ENCODE peak calls at places on chromosomes 5 and 9, in five cellular contexts. E, P, R, O and N are unnamed samples. For H3K9me3, the result is how much of the 10 kb centered on the place peaks cover.

GRCh38 chr5:146336197-146336596 is 2.4 kb upstream of the POU4F3 start:
- DNase-seq in R (no peak), E (no peak), O (no peak), P (no peak), N (no peak)

GRCh38 chr5:127697894-127698600 is 5.1 kb upstream of the CCDC192 start:
- DNase-seq in E (no peak), O (no peak), R (peak), P (no peak), N (peak)

GRCh38 chr5:150434502-150434901 is 15.0 kb downstream of the RPS14 start:
- DNase-seq in P (no peak), E (no peak), O (no peak), R (peak), N (peak)

GRCh38 chr9:4579011-4579410 is 83.1 kb upstream of the PLPP6 start:
- DNase-seq in O (no peak), E (no peak), R (no peak), P (no peak), N (no peak)

GRCh38 chr9:118418887-118419620 is 714.9 kb downstream of the TLR4 start:
- DNase-seq in P (no peak), R (peak), O (no peak), E (no peak), N (peak)

GRCh38 chr5:142608094-142608493 is 77.8 kb downstream of the FGF1 start:
- DNase-seq in E (no peak), O (no peak), R (no peak), P (no peak), N (no peak)

GRCh38 chr5:111984044-111984443 is 227.1 kb upstream of the NREP start:
- DNase-seq in E (peak), P (no peak), R (peak), O (no peak), N (no peak)

GRCh38 chr5:59786271-59786805 is 107.2 kb downstream of the PDE4D start:
- DNase-seq in P (no peak), O (no peak), E (no peak), R (peak), N (peak)

GRCh38 chr9:78994476-78994875 is 577.3 kb upstream of the TLE4 start:
- DNase-seq in P (no peak), R (no peak), E (no peak), O (no peak), N (no peak)

GRCh38 chr5:98402130-98402529 is 371.3 kb upstream of the RGMB start:
- DNase-seq in R (peak), O (no peak), P (no peak), E (no peak), N (no peak)

GRCh38 chr5:174056064-174056842 is 10.7 kb downstream of the NSG2 start:
- DNase-seq in R (no peak), E (peak), O (no peak), P (no peak), N (peak)

GRCh38 chr9:32385135-32385884 is 867 bp downstream of the ACO1 start:
- DNase-seq in E (no peak), R (no peak), P (no peak), O (no peak), N (no peak)

GRCh38 chr9:4792054-4792571 is 631 bp upstream of the RCL1 start:
- DNase-seq in R (no peak), P (no peak), O (no peak), E (no peak), N (no peak)

GRCh38 chr9:95503369-95503768 is 13.4 kb downstream of the PTCH1 start:
- DNase-seq in E (no peak), O (no peak), P (no peak), R (no peak), N (no peak)

GRCh38 chr9:95505676-95506437 is 10.9 kb downstream of the PTCH1 start:
- DNase-seq in E (peak), P (no peak), R (peak), O (no peak), N (peak)

GRCh38 chr9:95505072-95505471 is 11.7 kb downstream of the PTCH1 start:
- DNase-seq in O (no peak), E (no peak), P (no peak), R (no peak), N (no peak)

GRCh38 chr9:95506438-95506691 is 10.4 kb downstream of the PTCH1 start:
- DNase-seq in P (no peak), O (no peak), R (peak), E (peak), N (peak)

DNA sequence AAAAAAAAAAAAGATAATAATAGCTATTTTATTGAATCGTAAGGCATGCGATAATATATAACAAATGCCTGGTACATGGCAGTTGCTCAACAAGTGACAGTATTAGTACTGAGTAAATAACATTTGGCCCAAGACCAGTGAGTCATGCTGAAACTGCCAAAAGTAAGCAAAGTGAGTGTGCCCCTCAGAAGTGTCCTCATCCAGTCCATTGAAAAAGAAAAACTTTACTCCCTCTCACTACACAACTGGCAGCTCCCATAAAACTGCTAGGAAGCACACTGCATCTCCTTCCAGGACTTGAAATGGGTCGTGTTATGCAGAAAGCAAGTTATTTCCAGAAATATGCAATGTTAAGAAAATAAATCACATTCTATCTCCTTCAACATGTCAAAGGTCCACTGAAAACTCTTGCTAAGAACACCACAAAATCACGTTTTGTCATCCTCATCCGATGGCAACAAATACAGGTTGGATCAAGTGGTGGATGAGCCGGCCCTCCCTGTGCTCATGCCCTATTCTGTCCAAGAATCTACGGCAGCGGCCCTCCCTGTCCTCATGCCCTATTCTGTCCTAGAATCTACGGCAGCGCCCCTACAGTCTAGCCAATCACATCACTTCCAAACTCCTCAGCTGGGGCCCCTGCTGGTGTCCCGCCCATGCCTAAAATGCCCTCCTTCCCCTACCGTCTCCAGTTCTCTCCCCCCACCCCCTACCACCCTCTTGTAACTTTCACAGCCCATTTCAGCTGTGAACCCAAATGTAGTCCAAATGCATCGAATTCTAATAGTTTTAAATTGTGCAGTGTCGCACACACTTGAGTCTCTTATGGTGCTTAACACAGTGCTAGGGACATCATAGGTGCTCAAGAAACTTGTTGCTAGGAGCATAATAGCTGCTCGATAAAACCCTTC is 12.5 kb downstream of the PTCH1 start:
- DNase-seq in E (peak), O (no peak), P (peak), R (peak), N (peak)
- H3K4me3 ChIP-seq in E (no peak), O (no peak), P (peak), R (no peak), N (no peak)

GRCh38 chr9:11144750-11145149 is 531.9 kb upstream of the PTPRD start:
- DNase-seq in R (no peak), E (no peak), P (no peak), O (no peak), N (no peak)
- H3K9me3 ChIP-seq in R (under half), E (under half), P (under half), O (under half), N (under half)

DNA sequence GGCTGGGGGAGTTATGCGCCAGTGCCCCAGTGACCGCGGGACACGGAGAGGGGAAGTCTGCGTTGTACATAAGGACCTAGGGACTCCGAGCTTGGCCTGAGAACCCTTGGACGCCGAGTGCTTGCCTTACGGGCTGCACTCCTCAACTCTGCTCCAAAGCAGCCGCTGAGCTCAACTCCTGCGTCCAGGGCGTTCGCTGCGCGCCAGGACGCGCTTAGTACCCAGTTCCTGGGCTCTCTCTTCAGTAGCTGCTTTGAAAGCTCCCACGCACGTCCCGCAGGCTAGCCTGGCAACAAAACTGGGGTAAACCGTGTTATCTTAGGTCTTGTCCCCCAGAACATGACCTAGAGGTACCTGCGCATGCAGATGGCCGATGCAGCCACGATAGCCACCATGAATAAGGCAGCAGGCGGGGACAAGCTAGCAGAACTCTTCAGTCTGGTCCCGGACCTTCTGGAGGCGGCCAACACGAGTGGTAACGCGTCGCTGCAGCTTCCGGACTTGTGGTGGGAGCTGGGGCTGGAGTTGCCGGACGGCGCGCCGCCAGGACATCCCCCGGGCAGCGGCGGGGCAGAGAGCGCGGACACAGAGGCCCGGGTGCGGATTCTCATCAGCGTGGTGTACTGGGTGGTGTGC is at the start of gene RXFP3:
- DNase-seq in O (no peak), R (no peak), E (no peak), P (no peak), N (peak)
- H3K4me3 ChIP-seq in O (no peak), R (peak), E (peak), P (peak), N (no peak)

GRCh38 chr9:92986175-92987110 is 39.1 kb downstream of the FGD3 start:
- DNase-seq in O (peak), E (no peak), P (no peak), R (no peak), N (no peak)

GRCh38 chr9:92980085-92980745 is 32.9 kb downstream of the FGD3 start:
- DNase-seq in P (no peak), O (no peak), R (peak), E (no peak), N (peak)

GRCh38 chr9:92984976-92985375 is 37.7 kb downstream of the FGD3 start:
- DNase-seq in R (no peak), O (no peak), E (no peak), P (no peak), N (no peak)

GRCh38 chr9:92982130-92982529 is 34.8 kb downstream of the FGD3 start:
- DNase-seq in P (no peak), O (no peak), E (no peak), R (no peak), N (no peak)

DNA sequence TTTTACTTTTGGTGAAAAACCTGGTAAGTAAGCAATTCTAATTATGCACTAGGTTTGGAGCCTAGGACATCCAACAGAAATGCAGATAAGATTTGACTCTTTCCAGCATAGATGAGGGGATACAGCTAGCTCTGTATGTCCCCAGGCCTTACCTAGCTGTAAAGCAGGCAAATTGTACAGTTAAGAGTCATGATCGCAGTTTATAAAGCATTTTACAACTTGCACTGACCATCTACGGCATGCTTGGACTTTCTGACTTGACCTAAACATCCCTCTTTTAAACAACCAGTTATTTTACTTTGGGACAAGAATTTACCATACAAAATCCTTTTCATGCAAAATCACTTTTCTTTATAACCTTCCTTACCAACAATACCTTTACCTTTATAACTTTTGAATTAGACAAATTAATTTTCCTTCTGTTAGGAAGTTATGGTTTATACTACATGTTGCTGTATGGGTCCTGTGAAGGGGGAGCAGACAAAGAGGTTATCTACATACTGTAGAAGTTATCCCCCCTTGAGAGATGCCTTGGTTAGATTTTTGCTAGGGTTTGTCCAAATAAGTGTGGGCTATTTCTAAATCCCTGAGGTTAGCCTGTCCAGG is 36.8 kb downstream of the FGD3 start:
- DNase-seq in P (no peak), R (peak), E (no peak), O (no peak), N (no peak)
- H3K9me3 ChIP-seq in P (under half), R (under half), E (under half), O (under half), N (under half)

GRCh38 chr5:68432682-68433081 is 217.1 kb downstream of the PIK3R1 start:
- DNase-seq in E (peak), O (peak), P (no peak), R (no peak), N (no peak)

GRCh38 chr5:68436686-68437520 is 221.3 kb downstream of the PIK3R1 start:
- DNase-seq in O (no peak), E (no peak), P (no peak), R (no peak), N (no peak)

GRCh38 chr5:68435611-68436010 is 220.1 kb downstream of the PIK3R1 start:
- DNase-seq in O (no peak), P (no peak), E (peak), R (no peak), N (no peak)

GRCh38 chr5:68431601-68432337 is 216.2 kb downstream of the PIK3R1 start:
- DNase-seq in E (no peak), O (no peak), R (no peak), P (no peak), N (no peak)

GRCh38 chr5:68433921-68434879 is 218.6 kb downstream of the PIK3R1 start:
- DNase-seq in R (peak), E (peak), O (peak), P (peak), N (peak)
- H3K4me3 ChIP-seq in R (no peak), E (peak), O (no peak), P (no peak), N (no peak)

DNA sequence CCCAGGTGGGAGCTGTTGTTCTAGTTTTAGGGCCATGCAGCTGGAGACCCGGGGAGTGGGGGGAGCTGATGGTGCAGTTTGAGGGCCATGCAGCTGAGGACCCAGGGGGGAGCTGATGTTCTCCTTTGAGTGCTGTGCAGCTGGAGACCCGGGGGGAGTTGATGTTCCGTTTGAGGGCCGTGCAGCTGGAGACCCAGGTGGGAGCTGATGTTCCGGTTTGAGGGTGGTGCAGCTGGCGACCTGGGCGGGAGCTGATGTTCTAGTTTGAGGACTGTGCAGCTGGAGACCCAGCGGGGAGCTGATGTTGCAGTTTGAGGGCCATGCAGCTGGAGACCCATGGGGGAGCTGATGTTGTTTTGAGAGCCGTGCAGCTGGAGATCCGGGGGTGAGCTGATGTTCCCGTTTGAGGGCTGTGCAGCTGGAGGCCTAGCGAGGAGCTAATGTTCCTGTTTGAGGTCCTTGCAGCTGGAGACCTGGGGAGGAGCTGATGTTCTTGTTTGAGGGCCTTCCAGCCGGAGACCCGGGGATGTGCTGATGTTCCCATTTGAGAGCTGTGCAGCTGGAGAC is 14.6 kb downstream of the PDCD6 start:
- DNase-seq in R (no peak), P (no peak), E (no peak), O (no peak), N (no peak)
- H3K9me3 ChIP-seq in R (under half), P (under half), E (under half), O (under half), N (under half)